ENCODE peak calls at places on chromosomes 6 and 20, in five cellular contexts. Q is H1, I is SK-N-SH, W is HCT116, V is HepG2. S is an unnamed sample.

GRCh38 chr20:34062651-34063482 is 49.2 kb downstream of the EIF2S2 start:
- DNase-seq in Q (no peak), I (no peak), W (no peak), V (no peak), S (no peak)

GRCh38 chr6:151958332-151958731 is 150.8 kb downstream of the ESR1 start:
- DNase-seq in Q (no peak), I (no peak), W (no peak), V (no peak), S (no peak)

GRCh38 chr20:62183426-62184142 is 756 bp downstream of the MTG2 start:
- DNase-seq in Q (no peak), I (peak; percentile 59), W (no peak), V (no peak), S (no peak)

GRCh38 chr6:84688187-84688878 is 76.1 kb downstream of the TBX18 start:
- DNase-seq in Q (no peak), I (no peak), W (no peak), V (no peak), S (no peak)

GRCh38 chr6:139277161-139277560 is 14.6 kb downstream of the TXLNB start:
- DNase-seq in Q (no peak), I (no peak), W (no peak), V (no peak), S (no peak)

GRCh38 chr6:20211941-20212391 is 303 bp downstream of the MBOAT1 start:
- DNase-seq in Q (peak; percentile 86), I (no peak), W (no peak), V (no peak), S (no peak)

GRCh38 chr6:169905041-169905807 is 153.8 kb downstream of the ERMARD start:
- DNase-seq in Q (no peak), I (no peak), W (no peak), V (no peak), S (no peak)

GRCh38 chr20:19598117-19598516 is 159.9 kb upstream of the RIN2 start:
- DNase-seq in Q (no peak), I (no peak), W (no peak), V (no peak), S (no peak)

GRCh38 chr20:61306935-61307475 is 54.9 kb downstream of the CDH4 start:
- DNase-seq in Q (no peak), I (no peak), W (no peak), V (no peak), S (no peak)

GRCh38 chr20:39624316-39624715 is 662.2 kb downstream of the DHX35 start:
- DNase-seq in Q (no peak), I (no peak), W (no peak), V (no peak), S (no peak)

GRCh38 chr6:2426561-2427340 is 181.3 kb upstream of the GMDS start:
- DNase-seq in Q (no peak), I (no peak), W (no peak), V (no peak), S (no peak)

GRCh38 chr6:27119761-27120160 is 127.7 kb upstream of the PRSS16 start:
- DNase-seq in Q (no peak), I (no peak), W (no peak), V (no peak), S (no peak)

GRCh38 chr20:48841861-48842529 is 14.2 kb upstream of the PREX1 start:
- DNase-seq in Q (no peak), I (no peak), W (no peak), V (no peak), S (no peak)

GRCh38 chr20:6651016-6651415 is 116.5 kb upstream of the BMP2 start:
- DNase-seq in Q (no peak), I (no peak), W (no peak), V (no peak), S (no peak)

GRCh38 chr6:44268095-44268628 is 2.1 kb upstream of the TMEM151B start:
- DNase-seq in Q (peak; percentile 89), I (peak; percentile 75), W (no peak), V (peak; percentile 60), S (peak; percentile 71)

GRCh38 chr6:102517506-102517905 is 1124.0 kb downstream of the GRIK2 start:
- DNase-seq in Q (no peak), I (no peak), W (no peak), V (no peak), S (no peak)

GRCh38 chr20:38635721-38636285 is 34.2 kb downstream of the ARHGAP40 start:
- DNase-seq in Q (no peak), I (no peak), W (no peak), V (no peak), S (no peak)

GRCh38 chr6:11473008-11473740 is 64.4 kb upstream of the TMEM170B start:
- DNase-seq in Q (no peak), I (no peak), W (no peak), V (no peak), S (no peak)
- TF ChIP-seq JUND in Q (no peak), I (no peak), W (no peak), V (no peak), S (no peak)

GRCh38 chr6:36978687-36979086 is 7.3 kb downstream of the MTCH1 start:
- DNase-seq in Q (no peak), I (no peak), W (no peak), V (no peak), S (no peak)

GRCh38 chr6:36979343-36979742 is 6.7 kb downstream of the MTCH1 start:
- DNase-seq in Q (no peak), I (peak; percentile 63), W (no peak), V (no peak), S (peak; percentile 69)

GRCh38 chr6:36980129-36980528 is 5.9 kb downstream of the MTCH1 start:
- DNase-seq in Q (no peak), I (no peak), W (no peak), V (no peak), S (no peak)

GRCh38 chr6:36983538-36983937 is 2.5 kb downstream of the MTCH1 start:
- DNase-seq in Q (no peak), I (no peak), W (no peak), V (no peak), S (no peak)

DNA sequence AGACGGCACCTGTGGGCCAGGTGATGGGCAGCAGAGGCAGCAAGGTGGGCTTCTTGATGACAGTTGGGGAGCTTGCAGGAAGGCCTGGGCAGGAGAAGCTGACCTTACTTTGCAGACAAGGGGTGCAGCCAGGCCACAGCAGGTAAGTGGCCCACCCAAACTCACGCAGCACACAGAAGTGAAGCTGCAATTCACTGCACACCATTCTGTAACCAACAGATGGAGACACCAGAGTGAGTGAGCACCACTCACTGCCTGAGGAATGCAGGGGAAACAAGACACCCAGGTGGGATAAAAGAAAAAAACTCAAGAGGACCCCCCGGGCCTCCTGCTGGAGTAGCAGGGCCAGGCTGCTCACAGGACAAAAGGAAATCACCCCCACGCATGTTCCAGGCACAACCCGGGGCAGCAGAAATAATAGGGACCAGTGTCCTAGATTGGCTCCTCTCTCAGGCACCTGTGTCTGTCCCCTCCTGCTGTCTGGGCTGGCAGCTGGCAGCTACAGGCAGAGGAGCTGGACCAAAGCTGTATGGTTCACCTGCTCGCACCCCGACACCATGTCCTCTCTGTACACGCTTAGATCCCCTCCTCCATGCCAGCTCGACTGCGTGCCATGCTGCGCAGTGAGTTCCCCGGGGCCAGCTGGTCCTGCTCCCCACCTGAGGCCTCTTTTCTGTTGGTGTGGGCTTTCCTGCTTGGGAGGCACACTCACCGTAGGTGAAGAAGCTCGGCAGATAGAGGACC is 4.9 kb downstream of the MTCH1 start:
- DNase-seq in Q (no peak), I (no peak), W (no peak), V (no peak), S (no peak)
- TF ChIP-seq JUND in Q (no peak), I (no peak), W (no peak), V (no peak), S (no peak)

DNA sequence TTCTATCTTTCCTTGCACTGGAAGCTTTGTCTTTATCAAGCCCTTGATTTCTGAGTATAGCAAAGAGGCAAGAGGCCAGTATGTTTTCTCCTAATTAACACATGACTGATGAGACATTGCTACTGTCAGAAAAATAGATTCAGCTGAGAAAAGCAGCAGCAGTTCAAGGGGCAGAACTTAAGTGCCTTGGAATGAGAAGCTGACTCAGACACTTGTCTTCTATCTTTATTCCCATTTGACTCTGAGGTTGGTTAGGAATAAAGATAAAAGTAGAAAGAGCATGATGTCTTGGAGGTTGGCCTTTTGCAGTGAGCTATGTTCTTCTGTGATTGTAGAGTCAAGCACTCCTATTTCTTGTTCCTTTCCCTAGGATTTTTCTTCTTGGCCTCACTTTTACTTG is 79.1 kb upstream of the MAN1A1 start:
- DNase-seq in Q (no peak), I (no peak), W (no peak), V (no peak), S (no peak)
- TF ChIP-seq JUND in Q (no peak), I (no peak), W (no peak), V (no peak), S (no peak)

GRCh38 chr6:14804444-14805210 is 441.2 kb upstream of the JARID2 start:
- DNase-seq in Q (no peak), I (peak; percentile 71), W (no peak), V (peak; percentile 54), S (no peak)
- TF ChIP-seq JUND in Q (no peak), I (no peak), W (no peak), V (no peak), S (no peak)

GRCh38 chr6:7134999-7135735 is 27.4 kb downstream of the RREB1 start:
- DNase-seq in Q (no peak), I (no peak), W (no peak), V (no peak), S (no peak)

GRCh38 chr6:7129784-7130569 is 22.2 kb downstream of the RREB1 start:
- DNase-seq in Q (no peak), I (no peak), W (no peak), V (peak; percentile 71), S (no peak)

GRCh38 chr6:7129360-7129759 is 21.6 kb downstream of the RREB1 start:
- DNase-seq in Q (no peak), I (no peak), W (no peak), V (no peak), S (no peak)

GRCh38 chr6:7131390-7131789 is 23.6 kb downstream of the RREB1 start:
- DNase-seq in Q (no peak), I (no peak), W (no peak), V (no peak), S (no peak)

DNA sequence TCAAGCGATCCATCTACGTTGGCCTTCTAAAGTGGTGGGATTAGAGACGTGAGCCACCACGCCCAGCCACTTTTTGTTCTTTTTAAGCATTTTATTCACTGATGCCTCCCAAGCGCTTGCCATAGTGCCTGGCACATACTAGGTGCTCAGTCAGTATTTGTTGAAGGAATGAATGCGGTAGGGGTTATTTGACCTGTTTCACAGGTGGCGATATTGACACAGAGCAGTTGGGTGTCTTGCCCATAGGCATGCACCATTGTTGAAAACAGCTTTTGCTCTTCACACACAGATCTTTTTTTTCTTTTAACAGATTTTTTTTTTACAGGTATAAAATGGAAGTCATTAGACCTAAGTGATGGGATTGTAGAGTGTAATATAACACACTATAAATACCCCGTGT is 24.6 kb downstream of the RREB1 start:
- DNase-seq in Q (no peak), I (no peak), W (no peak), V (no peak), S (no peak)
- TF ChIP-seq JUND in Q (no peak), I (no peak), W (no peak), V (no peak), S (no peak)

DNA sequence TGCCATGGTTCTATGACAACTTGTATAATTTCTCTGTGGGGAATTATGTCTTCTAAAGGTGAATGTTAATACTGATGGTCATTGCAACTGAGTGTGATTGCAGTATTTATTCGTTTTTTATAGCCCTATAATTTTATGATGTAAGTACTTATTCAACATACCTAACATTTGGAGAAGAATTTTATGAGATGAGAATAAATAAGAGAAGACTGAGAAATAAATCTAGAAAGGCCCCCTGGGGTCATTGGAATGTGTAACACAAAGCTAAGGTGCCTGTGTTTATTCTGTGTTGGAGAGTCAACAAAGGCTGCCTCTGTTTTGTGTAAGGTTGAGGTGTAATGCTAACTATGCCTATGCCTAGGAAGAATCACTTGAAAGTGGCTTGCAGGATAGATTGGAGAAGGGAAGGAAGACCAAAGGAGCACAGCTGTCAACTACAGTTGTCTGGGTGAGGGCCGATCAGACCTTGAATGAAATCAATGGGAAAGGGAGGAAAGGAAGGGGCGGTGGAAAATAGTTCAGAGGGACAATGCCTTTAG is 1076.7 kb downstream of the KIF16B start:
- DNase-seq in Q (no peak), I (no peak), W (no peak), V (no peak), S (peak; percentile 35)
- TF ChIP-seq JUND in Q (no peak), I (no peak), W (no peak), V (no peak), S (peak; percentile 23)